ENCODE peak calls at places on chromosomes 6 and 20, in ten cellular contexts. K is substantia nigra; H is iris pigment epithelial cell; P is vagina; I is stimulated activated CD4-positive, alpha-beta T cell treated with anti-CD3 and anti-CD28 coated beads, Interleukin-1b, Interleukin-23, amount 100 ng/mL, for 1 hour; U is SW 1271; J is cerebellar cortex; Y is progenitor cell of endocrine pancreas; Z is activated CD8-positive, alpha-beta T cell treated with anti-CD3 and anti-CD28 coated beads for 36 hours; O is tibial artery. G is an unnamed sample.

GRCh38 chr6:4281341-4282293 is 146.2 kb upstream of the ECI2 start:
- DNase-seq in K (no peak), P (no peak), I (no peak), Z (peak), H (peak), U (no peak), J (peak), Y (peak), O (no peak), G (peak)

GRCh38 chr6:30610065-30610464 is 7.0 kb downstream of the PPP1R10 start:
- DNase-seq in O (no peak), K (no peak), P (no peak), Y (no peak), H (no peak), U (no peak), J (no peak), Z (no peak), I (no peak), G (no peak)

GRCh38 chr20:38806855-38807655 is 1.6 kb downstream of the PPP1R16B start:
- DNase-seq in H (no peak), O (no peak), U (no peak), Y (no peak), I (no peak), Z (peak), P (no peak), K (peak), J (peak), G (no peak)

GRCh38 chr6:40791004-40791403 is 203.8 kb upstream of the LRFN2 start:
- DNase-seq in H (no peak), K (no peak), I (no peak), P (no peak), O (no peak), Z (peak), U (no peak), J (no peak), Y (no peak), G (no peak)

GRCh38 chr6:152552616-152553209 is 84.4 kb downstream of the SYNE1 start:
- DNase-seq in K (peak), J (peak), O (peak), Y (peak), H (peak), Z (peak), I (no peak), P (no peak), U (no peak), G (peak)

GRCh38 chr20:31602779-31603441 is 2.2 kb upstream of the ID1 start:
- DNase-seq in K (no peak), I (no peak), Z (peak), U (peak), H (peak), J (no peak), Y (no peak), P (no peak), O (no peak), G (peak)

GRCh38 chr6:31541059-31541657 is 645 bp downstream of the DDX39B start:
- DNase-seq in U (no peak), Z (peak), K (no peak), Y (no peak), P (no peak), J (peak), H (peak), O (peak), I (no peak), G (peak)

GRCh38 chr6:169256518-169256917 is 2.9 kb upstream of the THBS2 start:
- DNase-seq in J (no peak), U (no peak), Z (no peak), H (no peak), I (no peak), Y (no peak), P (no peak), K (no peak), O (no peak), G (no peak)

GRCh38 chr20:33897313-33897912 is 86.3 kb downstream of the CHMP4B start:
- DNase-seq in I (peak), U (no peak), P (no peak), Z (peak), H (peak), O (no peak), K (no peak), J (no peak), Y (no peak), G (no peak)

GRCh38 chr6:11025911-11026635 is 18.0 kb downstream of the ELOVL2 start:
- DNase-seq in H (no peak), Z (no peak), Y (no peak), J (no peak), K (no peak), O (no peak), U (no peak), I (no peak), P (no peak), G (no peak)

GRCh38 chr20:37451616-37452015 is 69.4 kb upstream of the NNAT start:
- DNase-seq in J (no peak), K (no peak), H (no peak), I (no peak), P (no peak), Z (no peak), U (no peak), O (no peak), Y (no peak), G (no peak)

GRCh38 chr6:32941412-32941784 is 570 bp upstream of the HLA-DMB start:
- DNase-seq in P (no peak), Y (no peak), H (no peak), Z (peak), J (no peak), I (no peak), O (no peak), K (no peak), U (no peak), G (no peak)

GRCh38 chr20:5000263-5001173 is 792 bp downstream of the SLC23A2 start:
- DNase-seq in J (peak), Y (peak), U (no peak), I (no peak), K (peak), Z (peak), H (peak), P (no peak), O (peak), G (no peak)

GRCh38 chr6:75203721-75204120 is 2.1 kb downstream of the COL12A1 start:
- DNase-seq in U (no peak), Y (no peak), I (no peak), O (no peak), H (peak), Z (no peak), K (no peak), J (no peak), P (no peak), G (peak)

GRCh38 chr6:114366899-114367298 is 24.1 kb upstream of the HS3ST5 start:
- DNase-seq in K (no peak), U (no peak), H (no peak), P (no peak), O (no peak), I (no peak), Z (no peak), J (no peak), Y (no peak), G (no peak)

GRCh38 chr6:160692369-160692959 is 9.6 kb upstream of the PLG start:
- DNase-seq in Y (no peak), J (no peak), O (no peak), U (no peak), Z (no peak), K (no peak), H (no peak), P (no peak), I (no peak), G (no peak)

GRCh38 chr6:147311218-147311617 is 107.0 kb downstream of the STXBP5 start:
- DNase-seq in J (no peak), I (no peak), Z (no peak), P (no peak), K (no peak), O (no peak), H (peak), U (no peak), Y (no peak), G (peak)

GRCh38 chr6:167485186-167485978 is 160.5 kb downstream of the TTLL2 start:
- DNase-seq in Z (no peak), I (no peak), O (no peak), H (peak), J (peak), Y (no peak), K (no peak), U (no peak), P (no peak), G (peak)

GRCh38 chr6:14546036-14546435 is 428.5 kb downstream of the CD83 start:
- DNase-seq in J (no peak), O (no peak), U (no peak), I (no peak), Y (no peak), P (no peak), Z (no peak), H (no peak), K (no peak), G (no peak)

GRCh38 chr20:11810316-11811130 is 107.2 kb upstream of the BTBD3 start:
- DNase-seq in U (no peak), I (no peak), Y (no peak), K (no peak), O (no peak), J (no peak), Z (no peak), H (peak), P (no peak), G (peak)

GRCh38 chr6:119323926-119324325 is 25.6 kb downstream of the MAN1A1 start:
- DNase-seq in H (peak), K (no peak), U (no peak), Y (no peak), O (no peak), I (no peak), P (no peak), J (no peak), Z (no peak), G (no peak)

GRCh38 chr6:82362868-82363267 is 749 bp upstream of the TPBG start:
- DNase-seq in U (no peak), J (no peak), K (no peak), Y (no peak), O (no peak), Z (no peak), P (no peak), H (peak), I (no peak), G (peak)

GRCh38 chr6:122553697-122554096 is 56.5 kb upstream of the PKIB start:
- DNase-seq in Z (no peak), H (no peak), K (no peak), U (no peak), O (no peak), I (no peak), P (no peak), J (peak), Y (no peak), G (no peak)

GRCh38 chr20:59825944-59826759 is 107.3 kb downstream of the SYCP2 start:
- DNase-seq in Z (no peak), P (peak), Y (no peak), O (no peak), U (no peak), K (no peak), I (no peak), J (peak), H (no peak), G (no peak)

GRCh38 chr20:53622247-53623114 is 28.8 kb upstream of the ZNF217 start:
- DNase-seq in P (no peak), Z (peak), I (no peak), K (no peak), O (no peak), H (peak), Y (no peak), J (peak), U (no peak), G (no peak)

GRCh38 chr6:52361347-52361944 is 505 bp upstream of the PAQR8 start:
- DNase-seq in K (no peak), Y (no peak), U (no peak), J (peak), O (peak), P (no peak), Z (peak), H (peak), I (no peak), G (peak)

GRCh38 chr6:31452859-31453258 is 45.1 kb upstream of the MICB start:
- DNase-seq in I (no peak), O (no peak), K (no peak), Z (no peak), H (no peak), J (no peak), U (no peak), Y (no peak), P (no peak), G (no peak)

GRCh38 chr6:147906361-147906760 is 397.9 kb downstream of the SAMD5 start:
- DNase-seq in O (no peak), I (no peak), P (no peak), Y (no peak), K (no peak), J (no peak), Z (no peak), U (no peak), H (peak), G (no peak)

GRCh38 chr6:154410619-154411044 is 54.0 kb upstream of the IPCEF1 start:
- DNase-seq in P (no peak), O (peak), K (peak), Z (peak), Y (no peak), H (peak), U (peak), I (no peak), J (no peak), G (peak)

GRCh38 chr6:168313371-168314028 is 6.1 kb downstream of the DACT2 start:
- DNase-seq in I (no peak), P (no peak), Y (no peak), H (no peak), U (no peak), O (no peak), Z (no peak), K (no peak), J (no peak), G (no peak)

GRCh38 chr20:24148372-24148771 is 159.8 kb upstream of the GGTLC1 start:
- DNase-seq in J (no peak), K (no peak), H (no peak), U (no peak), P (peak), Y (no peak), O (no peak), I (no peak), Z (peak), G (no peak)

GRCh38 chr6:44189257-44189656 is 27.5 kb upstream of the MYMX start:
- DNase-seq in I (no peak), P (no peak), J (no peak), Y (no peak), H (no peak), U (no peak), K (no peak), Z (no peak), O (no peak), G (no peak)

GRCh38 chr20:8903655-8904605 is 165.0 kb upstream of the PLCB4 start:
- DNase-seq in I (no peak), K (no peak), P (no peak), J (peak), O (no peak), Y (no peak), H (no peak), Z (no peak), U (no peak), G (no peak)

GRCh38 chr6:3697609-3698008 is 53.9 kb downstream of the PXDC1 start:
- DNase-seq in O (peak), U (no peak), K (no peak), J (no peak), H (peak), Z (no peak), Y (no peak), I (no peak), P (no peak), G (peak)

G was measured in fibroblast of lung.